ENCODE peak calls at places on chromosomes 16 and 17, in eight cellular contexts. T, J, G, S, Y, F, L and D are unnamed samples.

GRCh38 chr17:76171701-76172100 is 30.7 kb upstream of the FOXJ1 start:
- DNase-seq in T (no peak), J (no peak), G (no peak), S (no peak), Y (no peak), F (no peak), L (no peak), D (no peak)

GRCh38 chr17:28725166-28725659 is 820 bp downstream of the TLCD1 start:
- DNase-seq in T (no peak), J (no peak), G (no peak), S (no peak), Y (peak; percentile 30), F (peak; percentile 44), L (peak; percentile 36), D (peak; percentile 74)

GRCh38 chr17:31609331-31609730 is 217.9 kb downstream of the RAB11FIP4 start:
- DNase-seq in T (no peak), J (no peak), G (no peak), S (no peak), Y (no peak), F (no peak), L (no peak), D (no peak)

GRCh38 chr17:40345161-40346034 is 19.1 kb downstream of the GJD3 start:
- DNase-seq in T (peak; percentile 46), J (peak; percentile 88), G (peak; percentile 42), S (peak; percentile 90), Y (peak; percentile 32), F (peak; percentile 94), L (peak; percentile 77), D (peak; percentile 69)

GRCh38 chr17:2063306-2064146 is 8.6 kb downstream of the HIC1 start:
- DNase-seq in T (no peak), J (no peak), G (no peak), S (no peak), Y (no peak), F (no peak), L (no peak), D (no peak)

GRCh38 chr16:71347146-71347545 is 11.4 kb upstream of the CALB2 start:
- DNase-seq in T (no peak), J (no peak), G (no peak), S (no peak), Y (no peak), F (no peak), L (no peak), D (no peak)

GRCh38 chr16:22220076-22220453 is 14.0 kb downstream of the EEF2K start:
- DNase-seq in T (peak; percentile 85), J (peak; percentile 78), G (no peak), S (no peak), Y (no peak), F (no peak), L (no peak), D (peak; percentile 48)

GRCh38 chr17:66025551-66025950 is 166.4 kb downstream of the CEP112 start:
- DNase-seq in T (no peak), J (no peak), G (no peak), S (no peak), Y (no peak), F (no peak), L (no peak), D (no peak)

GRCh38 chr17:75639771-75640555 is 6.7 kb downstream of the SMIM5 start:
- DNase-seq in T (no peak), J (peak; percentile 76), G (no peak), S (no peak), Y (peak; percentile 63), F (peak; percentile 82), L (no peak), D (no peak)

GRCh38 chr17:81179861-81180260 is 13.8 kb upstream of the AATK start:
- DNase-seq in T (no peak), J (no peak), G (no peak), S (no peak), Y (no peak), F (no peak), L (no peak), D (no peak)

GRCh38 chr17:4986403-4986802 is 1.1 kb downstream of the CAMTA2 start:
- DNase-seq in T (no peak), J (no peak), G (no peak), S (no peak), Y (no peak), F (peak; percentile 57), L (peak; percentile 18), D (no peak)

GRCh38 chr17:66965801-66966528 is 1.5 kb downstream of the CACNG4 start:
- DNase-seq in T (no peak), J (no peak), G (no peak), S (no peak), Y (peak; percentile 29), F (peak; percentile 28), L (no peak), D (no peak)

GRCh38 chr17:17749921-17750320 is 68.7 kb downstream of the RAI1 start:
- DNase-seq in T (peak; percentile 46), J (no peak), G (peak; percentile 63), S (no peak), Y (peak; percentile 42), F (peak; percentile 46), L (peak; percentile 70), D (peak; percentile 14)

GRCh38 chr17:36602924-36603384 is 1.6 kb downstream of the MRM1 start:
- DNase-seq in T (peak; percentile 49), J (peak; percentile 66), G (peak; percentile 77), S (no peak), Y (peak; percentile 72), F (peak; percentile 73), L (peak; percentile 86), D (peak; percentile 76)

GRCh38 chr17:60729854-60730253 is 52.2 kb downstream of the BCAS3 start:
- DNase-seq in T (no peak), J (no peak), G (no peak), S (no peak), Y (no peak), F (no peak), L (no peak), D (no peak)

GRCh38 chr16:24801761-24802302 is 43.9 kb upstream of the SLC5A11 start:
- DNase-seq in T (no peak), J (no peak), G (no peak), S (no peak), Y (no peak), F (no peak), L (no peak), D (no peak)

GRCh38 chr16:50671644-50672260 is 9.4 kb downstream of the SNX20 start:
- DNase-seq in T (no peak), J (no peak), G (peak; percentile 43), S (no peak), Y (peak; percentile 48), F (peak; percentile 41), L (peak; percentile 12), D (no peak)

GRCh38 chr17:38559025-38559879 is 46.5 kb downstream of the SRCIN1 start:
- DNase-seq in T (peak; percentile 62), J (peak; percentile 95), G (peak; percentile 94), S (peak; percentile 82), Y (no peak), F (peak; percentile 94), L (peak; percentile 35), D (peak; percentile 44)
- H3K4me3 ChIP-seq in T (peak overlapping the region; percentile 64), J (peak overlapping the region; percentile 46), G (peak overlapping the region; percentile 60), S (peak overlapping the region; percentile 38), Y (no peak overlapping the region), F (peak overlapping the region; percentile 32), L (peak overlapping the region; percentile 54), D (no peak overlapping the region)

DNA sequence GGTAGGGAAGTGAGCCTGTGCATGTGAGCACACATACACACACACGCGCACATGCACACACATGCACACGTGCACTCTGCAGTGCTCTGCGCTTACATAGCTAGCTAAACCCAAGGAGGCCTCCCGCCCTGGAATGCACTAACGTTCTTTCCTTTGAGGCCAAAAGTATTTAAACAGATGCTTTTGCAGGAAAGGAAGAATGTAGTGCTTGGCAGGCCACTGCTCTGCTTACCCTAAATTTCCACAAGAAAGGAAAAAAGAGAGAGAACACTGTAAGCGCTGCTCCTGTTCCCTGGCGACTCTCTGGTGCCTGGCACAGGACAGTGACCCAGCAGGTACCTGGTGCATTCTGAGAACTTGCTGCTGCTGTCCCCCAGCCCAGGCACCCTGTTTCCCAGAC is 31.3 kb upstream of the MRPS23 start:
- DNase-seq in T (no peak), J (no peak), G (no peak), S (no peak), Y (no peak), F (no peak), L (peak; percentile 93), D (no peak)
- H3K36me3 ChIP-seq in T (peaks cover 16% of the 10 kb centered on the region), J (peaks cover 24% of the 10 kb centered on the region), G (no peaks in the 10 kb centered on the region), S (peaks cover 28% of the 10 kb centered on the region), Y (peaks cover 19% of the 10 kb centered on the region), F (no peaks in the 10 kb centered on the region), L (peaks cover 41% of the 10 kb centered on the region), D (peaks cover 44% of the 10 kb centered on the region)

DNA sequence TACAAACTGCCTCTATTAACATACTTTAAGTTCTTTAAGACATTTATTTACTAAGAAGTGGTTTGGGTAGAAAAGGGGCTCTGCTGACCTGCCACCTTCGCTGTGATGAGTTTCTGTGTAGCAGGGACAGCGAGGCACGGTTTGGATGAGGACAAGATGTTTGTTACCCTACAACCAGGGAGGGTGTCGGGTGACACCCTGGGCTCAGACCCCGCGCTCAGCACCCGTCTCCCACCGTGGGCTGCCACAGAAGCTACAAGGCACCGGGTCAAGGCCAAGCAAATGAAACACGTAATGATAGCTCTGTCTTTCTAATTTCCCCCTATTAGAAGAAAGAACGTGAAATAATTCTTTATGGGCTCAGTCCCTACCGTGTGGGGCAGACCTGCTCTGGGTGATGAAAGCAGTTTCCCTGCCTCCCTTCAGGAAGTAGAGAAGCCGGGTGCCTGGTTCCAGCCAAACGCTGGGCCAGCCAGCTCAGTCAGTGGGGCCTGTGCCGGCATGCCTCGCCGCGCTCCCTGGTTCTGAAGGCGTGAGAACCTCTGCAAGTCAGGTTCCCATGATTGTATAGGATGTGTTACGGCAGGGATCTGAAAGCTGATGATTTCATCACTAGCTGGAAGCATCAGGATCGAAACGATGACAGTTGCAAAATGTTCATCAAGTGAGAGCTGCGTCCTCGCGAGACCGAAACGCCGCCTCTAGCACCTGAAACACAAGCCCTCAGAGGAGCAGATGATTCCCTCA is 3.9 kb downstream of the ZNF750 start:
- DNase-seq in T (no peak), J (peak; percentile 53), G (no peak), S (no peak), Y (no peak), F (no peak), L (no peak), D (no peak)
- H3K4me3 ChIP-seq in T (no peak overlapping the region), J (no peak overlapping the region), G (no peak overlapping the region), S (no peak overlapping the region), Y (no peak overlapping the region), F (no peak overlapping the region), L (no peak overlapping the region), D (no peak overlapping the region)

DNA sequence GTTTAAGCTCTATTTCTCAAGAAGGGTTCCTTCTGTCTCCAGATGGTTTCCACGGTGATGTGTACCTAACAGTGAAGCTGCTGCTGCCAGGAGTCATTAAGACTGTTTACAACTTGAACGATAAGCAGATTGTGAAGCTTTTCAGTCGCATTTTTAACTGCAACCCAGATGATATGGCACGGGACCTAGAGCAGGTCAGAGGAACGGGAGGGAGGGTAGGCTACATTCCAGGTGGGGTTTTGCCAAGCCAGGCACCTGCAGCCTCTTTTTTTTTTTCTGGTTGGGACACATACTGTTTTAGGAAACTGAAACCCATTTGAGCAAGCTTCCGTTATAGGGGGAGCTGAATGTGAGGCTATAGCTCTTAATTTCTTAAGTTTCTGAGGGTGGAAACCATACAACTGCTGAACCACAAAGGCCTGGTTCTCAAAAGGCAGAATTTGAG is 10.6 kb downstream of the LIG3 start:
- DNase-seq in T (no peak), J (no peak), G (no peak), S (no peak), Y (no peak), F (no peak), L (peak; percentile 31), D (no peak)
- H3K36me3 ChIP-seq in T (peaks cover 89% of the 10 kb centered on the region), J (peaks cover 77% of the 10 kb centered on the region), G (peaks cover 32% of the 10 kb centered on the region), S (peaks cover 82% of the 10 kb centered on the region), Y (peaks cover 3% of the 10 kb centered on the region), F (peaks cover 4% of the 10 kb centered on the region), L (peaks cover 54% of the 10 kb centered on the region), D (peaks cover 85% of the 10 kb centered on the region)

GRCh38 chr17:59330314-59330942 is 1.0 kb upstream of the YPEL2 start:
- DNase-seq in T (peak; percentile 47), J (peak; percentile 74), G (no peak), S (peak; percentile 74), Y (peak; percentile 24), F (peak; percentile 91), L (peak; percentile 17), D (no peak)
- H3K4me3 ChIP-seq in T (peak overlapping the region; percentile 88), J (peak overlapping the region; percentile 96), G (no peak overlapping the region), S (peak overlapping the region; percentile 99), Y (peak overlapping the region; percentile 82), F (peak overlapping the region; percentile 83), L (peak overlapping the region; percentile 96), D (no peak overlapping the region)